ENCODE peak calls at places on chromosomes 16 and 17, in six cellular contexts. One of them, this sample, is unnamed.

GRCh38 chr17:29980261-29980660 is 38.8 kb downstream of the EFCAB5 start:
- DNase-seq in H1: no peak
- DNase-seq in HCT116: no peak
- DNase-seq in Karpas-422: no peak
- DNase-seq in fibroblast of lung: peak; percentile 50
- DNase-seq in K562: no peak
- DNase-seq in this sample: no peak

GRCh38 chr17:82838386-82839063 is 1.3 kb downstream of the ZNF750 start:
- DNase-seq in H1: no peak
- DNase-seq in HCT116: no peak
- DNase-seq in Karpas-422: no peak
- DNase-seq in fibroblast of lung: no peak
- DNase-seq in K562: no peak
- DNase-seq in this sample: peak; percentile 64

GRCh38 chr17:41736983-41737679 is 2.7 kb upstream of the HAP1 start:
- DNase-seq in H1: no peak
- DNase-seq in HCT116: no peak
- DNase-seq in Karpas-422: no peak
- DNase-seq in fibroblast of lung: no peak
- DNase-seq in K562: no peak
- DNase-seq in this sample: no peak

GRCh38 chr16:11100239-11100750 is 155.7 kb downstream of the SOCS1 start:
- DNase-seq in H1: peak; percentile 60
- DNase-seq in HCT116: peak; percentile 23
- DNase-seq in Karpas-422: no peak
- DNase-seq in fibroblast of lung: peak; percentile 99
- DNase-seq in K562: peak; percentile 76
- DNase-seq in this sample: peak; percentile 55

GRCh38 chr16:30903002-30903401 is 6.6 kb downstream of the CTF1 start:
- DNase-seq in H1: no peak
- DNase-seq in HCT116: no peak
- DNase-seq in Karpas-422: no peak
- DNase-seq in fibroblast of lung: no peak
- DNase-seq in K562: peak; percentile 67
- DNase-seq in this sample: peak; percentile 10

GRCh38 chr16:79717324-79717848 is 116.8 kb upstream of the MAF start:
- DNase-seq in H1: no peak
- DNase-seq in HCT116: no peak
- DNase-seq in Karpas-422: no peak
- DNase-seq in fibroblast of lung: no peak
- DNase-seq in K562: no peak
- DNase-seq in this sample: peak; percentile 13

GRCh38 chr16:24810951-24811843 is 34.6 kb upstream of the SLC5A11 start:
- DNase-seq in H1: no peak
- DNase-seq in HCT116: no peak
- DNase-seq in Karpas-422: no peak
- DNase-seq in fibroblast of lung: no peak
- DNase-seq in K562: no peak
- DNase-seq in this sample: no peak

GRCh38 chr16:15726715-15727114 is 76.7 kb downstream of the NDE1 start:
- DNase-seq in H1: no peak
- DNase-seq in HCT116: no peak
- DNase-seq in Karpas-422: no peak
- DNase-seq in fibroblast of lung: no peak
- DNase-seq in K562: no peak
- DNase-seq in this sample: peak; percentile 19

GRCh38 chr17:42537826-42538451 is 1.9 kb downstream of the NAGLU start:
- DNase-seq in H1: no peak
- DNase-seq in HCT116: no peak
- DNase-seq in Karpas-422: no peak
- DNase-seq in fibroblast of lung: no peak
- DNase-seq in K562: no peak
- DNase-seq in this sample: no peak

GRCh38 chr17:38871247-38871991 is 1.6 kb downstream of the LASP1 start:
- DNase-seq in H1: no peak
- DNase-seq in HCT116: no peak
- DNase-seq in Karpas-422: peak; percentile 68
- DNase-seq in fibroblast of lung: peak; percentile 71
- DNase-seq in K562: peak; percentile 78
- DNase-seq in this sample: peak; percentile 93

GRCh38 chr17:58323420-58324408 is 4.9 kb downstream of the TSPOAP1 start:
- DNase-seq in H1: no peak
- DNase-seq in HCT116: no peak
- DNase-seq in Karpas-422: peak; percentile 41
- DNase-seq in fibroblast of lung: no peak
- DNase-seq in K562: no peak
- DNase-seq in this sample: no peak

GRCh38 chr16:69890114-69890890 is 60.8 kb upstream of the CLEC18A start:
- DNase-seq in H1: no peak
- DNase-seq in HCT116: no peak
- DNase-seq in Karpas-422: no peak
- DNase-seq in fibroblast of lung: peak; percentile 58
- DNase-seq in K562: no peak
- DNase-seq in this sample: peak; percentile 75

GRCh38 chr16:352547-353403 is at the start of gene AXIN1:
- DNase-seq in H1: peak; percentile 100
- DNase-seq in HCT116: peak; percentile 81
- DNase-seq in Karpas-422: peak; percentile 100
- DNase-seq in fibroblast of lung: peak; percentile 87
- DNase-seq in K562: peak; percentile 92
- DNase-seq in this sample: peak; percentile 100
- H2AFZ ChIP-seq in H1: no peak within 1 kb of the TSS
- H2AFZ ChIP-seq in HCT116: no peak within 1 kb of the TSS
- H2AFZ ChIP-seq in Karpas-422: peak within 1 kb of the TSS; percentile 73
- H2AFZ ChIP-seq in fibroblast of lung: peak within 1 kb of the TSS; percentile 33
- H2AFZ ChIP-seq in K562: peak within 1 kb of the TSS; percentile 89
- H2AFZ ChIP-seq in this sample: no peak within 1 kb of the TSS

GRCh38 chr17:40456396-40456951 is 13.2 kb downstream of the IGFBP4 start:
- DNase-seq in H1: no peak
- DNase-seq in HCT116: no peak
- DNase-seq in Karpas-422: no peak
- DNase-seq in fibroblast of lung: no peak
- DNase-seq in K562: no peak
- DNase-seq in this sample: no peak

GRCh38 chr17:40459646-40460584 is 16.7 kb downstream of the IGFBP4 start:
- DNase-seq in H1: no peak
- DNase-seq in HCT116: no peak
- DNase-seq in Karpas-422: no peak
- DNase-seq in fibroblast of lung: no peak
- DNase-seq in K562: no peak
- DNase-seq in this sample: peak; percentile 32

GRCh38 chr17:40458001-40458791 is 14.9 kb downstream of the IGFBP4 start:
- DNase-seq in H1: no peak
- DNase-seq in HCT116: no peak
- DNase-seq in Karpas-422: no peak
- DNase-seq in fibroblast of lung: peak; percentile 91
- DNase-seq in K562: no peak
- DNase-seq in this sample: peak; percentile 74

GRCh38 chr17:40458851-40459482 is 15.7 kb downstream of the IGFBP4 start:
- DNase-seq in H1: no peak
- DNase-seq in HCT116: no peak
- DNase-seq in Karpas-422: no peak
- DNase-seq in fibroblast of lung: no peak
- DNase-seq in K562: no peak
- DNase-seq in this sample: no peak

DNA sequence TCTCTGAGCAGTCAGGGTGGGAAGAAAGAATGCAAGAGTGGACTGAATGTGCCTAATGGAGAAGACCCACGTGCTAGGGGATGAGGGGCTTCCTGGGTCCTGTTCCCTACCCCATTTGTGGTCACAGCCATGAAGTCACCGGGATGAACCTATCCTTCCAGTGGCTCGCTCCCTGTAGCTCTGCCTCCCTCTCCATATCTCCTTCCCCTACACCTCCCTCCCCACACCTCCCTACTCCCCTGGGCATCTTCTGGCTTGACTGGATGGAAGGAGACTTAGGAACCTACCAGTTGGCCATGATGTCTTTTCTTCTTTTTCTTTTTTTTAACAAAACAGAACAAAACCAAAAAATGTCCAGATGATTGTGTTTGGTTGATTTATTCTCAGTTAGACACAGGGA is 14.1 kb downstream of the IGFBP4 start:
- DNase-seq in H1: no peak
- DNase-seq in HCT116: no peak
- DNase-seq in Karpas-422: no peak
- DNase-seq in fibroblast of lung: no peak
- DNase-seq in K562: no peak
- DNase-seq in this sample: no peak
- H3K4me1 ChIP-seq in H1: peaks cover 4% of the 10 kb centered on the region
- H3K4me1 ChIP-seq in HCT116: no peaks in the 10 kb centered on the region
- H3K4me1 ChIP-seq in Karpas-422: peaks cover 4% of the 10 kb centered on the region
- H3K4me1 ChIP-seq in fibroblast of lung: peaks cover 79% of the 10 kb centered on the region
- H3K4me1 ChIP-seq in K562: peaks cover 18% of the 10 kb centered on the region
- H3K4me1 ChIP-seq in this sample: peaks cover 48% of the 10 kb centered on the region

GRCh38 chr17:69143683-69144231 is 2.1 kb upstream of the ABCA6 start:
- DNase-seq in H1: no peak
- DNase-seq in HCT116: no peak
- DNase-seq in Karpas-422: no peak
- DNase-seq in fibroblast of lung: no peak
- DNase-seq in K562: no peak
- DNase-seq in this sample: no peak
- H2AFZ ChIP-seq in H1: no peak overlapping the region
- H2AFZ ChIP-seq in HCT116: no peak overlapping the region
- H2AFZ ChIP-seq in Karpas-422: no peak overlapping the region
- H2AFZ ChIP-seq in fibroblast of lung: no peak overlapping the region
- H2AFZ ChIP-seq in K562: no peak overlapping the region
- H2AFZ ChIP-seq in this sample: no peak overlapping the region

GRCh38 chr16:79146-80054 is 1.4 kb downstream of the MPG start:
- DNase-seq in H1: no peak
- DNase-seq in HCT116: no peak
- DNase-seq in Karpas-422: no peak
- DNase-seq in fibroblast of lung: peak; percentile 16
- DNase-seq in K562: no peak
- DNase-seq in this sample: no peak

GRCh38 chr16:76535-77272 is 1.3 kb upstream of the MPG start:
- DNase-seq in H1: no peak
- DNase-seq in HCT116: no peak
- DNase-seq in Karpas-422: no peak
- DNase-seq in fibroblast of lung: peak; percentile 86
- DNase-seq in K562: peak; percentile 86
- DNase-seq in this sample: peak; percentile 77

GRCh38 chr16:77273-77806 is 685 bp upstream of the MPG start:
- DNase-seq in H1: peak; percentile 78
- DNase-seq in HCT116: no peak
- DNase-seq in Karpas-422: peak; percentile 86
- DNase-seq in fibroblast of lung: peak; percentile 58
- DNase-seq in K562: no peak
- DNase-seq in this sample: peak; percentile 79

GRCh38 chr16:77807-78443 is at the start of gene MPG:
- DNase-seq in H1: peak; percentile 87
- DNase-seq in HCT116: no peak
- DNase-seq in Karpas-422: peak; percentile 94
- DNase-seq in fibroblast of lung: peak; percentile 69
- DNase-seq in K562: peak; percentile 99
- DNase-seq in this sample: peak; percentile 93

GRCh38 chr16:78444-79145 is 570 bp downstream of the MPG start:
- DNase-seq in H1: no peak
- DNase-seq in HCT116: no peak
- DNase-seq in Karpas-422: peak; percentile 56
- DNase-seq in fibroblast of lung: peak; percentile 58
- DNase-seq in K562: no peak
- DNase-seq in this sample: peak; percentile 67
- H3K4me1 ChIP-seq in H1: peaks cover 32% of the 10 kb centered on the region
- H3K4me1 ChIP-seq in HCT116: peaks cover 18% of the 10 kb centered on the region
- H3K4me1 ChIP-seq in Karpas-422: peaks cover 27% of the 10 kb centered on the region
- H3K4me1 ChIP-seq in fibroblast of lung: peaks cover 36% of the 10 kb centered on the region
- H3K4me1 ChIP-seq in K562: peaks cover 70% of the 10 kb centered on the region
- H3K4me1 ChIP-seq in this sample: peaks cover 45% of the 10 kb centered on the region

GRCh38 chr17:17722906-17723353 is 41.7 kb downstream of the RAI1 start:
- DNase-seq in H1: no peak
- DNase-seq in HCT116: no peak
- DNase-seq in Karpas-422: no peak
- DNase-seq in fibroblast of lung: no peak
- DNase-seq in K562: no peak
- DNase-seq in this sample: no peak
- H2AFZ ChIP-seq in H1: no peak overlapping the region
- H2AFZ ChIP-seq in HCT116: no peak overlapping the region
- H2AFZ ChIP-seq in Karpas-422: no peak overlapping the region
- H2AFZ ChIP-seq in fibroblast of lung: no peak overlapping the region
- H2AFZ ChIP-seq in K562: no peak overlapping the region
- H2AFZ ChIP-seq in this sample: no peak overlapping the region

This sample was measured in hepatocyte.